ENCODE peak calls at places on chromosomes 6 and 20, in nine cellular contexts. H, E, J, C, Z, N, S, F and A are unnamed samples.

GRCh38 chr20:54688476-54688875 is 213.1 kb downstream of the DOK5 start:
- DNase-seq in N (no peak), Z (no peak), F (no peak), H (no peak), C (no peak), J (no peak), E (no peak), S (no peak), A (no peak)

GRCh38 chr6:102582569-102582968 is 1189.1 kb downstream of the GRIK2 start:
- DNase-seq in H (no peak), F (no peak), Z (no peak), E (no peak), S (no peak), C (no peak), N (no peak), J (no peak), A (no peak)

GRCh38 chr6:72861059-72861458 is 239.2 kb downstream of the KCNQ5 start:
- DNase-seq in J (peak), C (no peak), H (peak), F (no peak), E (no peak), N (peak), S (no peak), Z (no peak), A (no peak)

GRCh38 chr20:2051920-2052319 is 49.7 kb upstream of the STK35 start:
- DNase-seq in E (no peak), H (no peak), Z (no peak), F (no peak), N (no peak), S (no peak), J (no peak), C (no peak), A (no peak)

GRCh38 chr20:33697129-33697528 is 10.9 kb upstream of the E2F1 start:
- DNase-seq in F (no peak), N (peak), J (peak), H (peak), E (no peak), S (no peak), Z (peak), C (no peak), A (no peak)

GRCh38 chr6:56755040-56755439 is 112.4 kb upstream of the DST start:
- DNase-seq in N (no peak), J (no peak), S (no peak), F (no peak), H (no peak), Z (no peak), C (no peak), E (no peak), A (no peak)

GRCh38 chr6:118784641-118785164 is 109.2 kb upstream of the ASF1A start:
- DNase-seq in J (no peak), N (no peak), S (peak), H (peak), E (no peak), C (no peak), F (no peak), Z (no peak), A (no peak)

GRCh38 chr20:5000263-5001173 is 792 bp downstream of the SLC23A2 start:
- DNase-seq in S (no peak), C (peak), Z (peak), H (peak), F (no peak), J (peak), N (no peak), E (no peak), A (no peak)

GRCh38 chr6:20402181-20403079 is 751 bp downstream of the E2F3 start:
- DNase-seq in N (peak), Z (peak), H (no peak), S (peak), E (no peak), J (peak), F (no peak), C (peak), A (peak)

GRCh38 chr6:10369896-10370295 is 45.0 kb downstream of the TFAP2A start:
- DNase-seq in N (peak), S (peak), C (no peak), F (no peak), E (no peak), Z (no peak), H (peak), J (peak), A (no peak)

GRCh38 chr6:12419626-12420272 is 129.6 kb downstream of the EDN1 start:
- DNase-seq in S (no peak), E (no peak), F (no peak), N (no peak), J (no peak), H (peak), C (no peak), Z (no peak), A (no peak)

GRCh38 chr6:3340358-3340798 is 81.6 kb downstream of the PSMG4 start:
- DNase-seq in J (peak), S (no peak), Z (peak), N (no peak), H (no peak), C (no peak), E (no peak), F (no peak), A (no peak)

GRCh38 chr20:36214684-36215256 is 21.5 kb upstream of the AAR2 start:
- DNase-seq in H (peak), C (peak), F (no peak), S (no peak), Z (no peak), E (no peak), J (peak), N (peak), A (no peak)

GRCh38 chr6:6734463-6735455 is 146.2 kb downstream of the LY86 start:
- DNase-seq in F (no peak), S (peak), J (no peak), H (no peak), C (no peak), E (no peak), N (no peak), Z (no peak), A (no peak)

GRCh38 chr6:66558189-66558588 is 851.2 kb upstream of the EYS start:
- DNase-seq in H (no peak), N (no peak), S (peak), E (no peak), Z (no peak), C (no peak), J (no peak), F (no peak), A (no peak)

GRCh38 chr20:3934628-3935027 is 45.4 kb downstream of the PANK2 start:
- DNase-seq in H (peak), S (no peak), F (no peak), C (no peak), J (peak), Z (no peak), E (no peak), N (no peak), A (no peak)

GRCh38 chr20:61525781-61526431 is 273.8 kb downstream of the CDH4 start:
- DNase-seq in H (peak), S (peak), Z (no peak), E (no peak), N (peak), J (peak), C (no peak), F (no peak), A (no peak)

GRCh38 chr6:41191569-41191968 is 9.4 kb downstream of the TREML2 start:
- DNase-seq in J (peak), F (no peak), Z (no peak), E (no peak), N (peak), H (no peak), S (peak), C (peak), A (no peak)

GRCh38 chr6:84362180-84362821 is 134.9 kb upstream of the CEP162 start:
- DNase-seq in N (no peak), C (no peak), E (no peak), J (no peak), F (no peak), H (no peak), Z (no peak), S (no peak), A (no peak)

GRCh38 chr20:36255445-36255844 is 19.2 kb downstream of the AAR2 start:
- DNase-seq in N (no peak), H (no peak), C (no peak), E (no peak), S (no peak), F (no peak), J (no peak), Z (no peak), A (no peak)

GRCh38 chr6:109182590-109182989 is 87.3 kb downstream of the CEP57L1 start:
- DNase-seq in C (no peak), S (no peak), Z (no peak), F (no peak), J (no peak), N (no peak), H (no peak), E (no peak), A (no peak)

GRCh38 chr20:53949319-53949839 is 121.0 kb downstream of the BCAS1 start:
- DNase-seq in Z (no peak), F (no peak), H (peak), E (no peak), J (peak), C (no peak), N (peak), S (peak), A (peak)

GRCh38 chr6:12343440-12344162 is 53.4 kb downstream of the EDN1 start:
- DNase-seq in F (no peak), E (no peak), H (peak), C (no peak), S (no peak), N (no peak), J (no peak), Z (no peak), A (no peak)